ENCODE peak calls at places on chromosomes 4 and X, in ten cellular contexts. B is activated CD8-positive, alpha-beta memory T cell treated with anti-CD3 and anti-CD28 coated beads, Interleukin-2, amount 50 U/mL, for 4 hours; Y is tibial artery; V is left ventricle myocardium inferior; P is T-helper 1 cell; N is naive B cell; X is non-pigmented ciliary epithelial cell; E is SJSA1; L is tibial nerve; J is CD8-positive, alpha-beta memory T cell. K is an unnamed sample.

GRCh38 chr4:148061795-148062194 is 329.9 kb downstream of the ARHGAP10 start:
- DNase-seq in B (no peak), Y (no peak), V (no peak), P (no peak), N (no peak), X (no peak), E (no peak), L (no peak), J (no peak), K (no peak)

GRCh38 chr4:38024203-38024504 is 64.0 kb downstream of the PTTG2 start:
- DNase-seq in B (no peak), Y (no peak), V (no peak), P (no peak), N (no peak), X (no peak), E (no peak), L (no peak), J (no peak), K (no peak)

GRCh38 chr4:82833696-82834313 is 35.2 kb upstream of the SCD5 start:
- DNase-seq in B (no peak), Y (no peak), V (no peak), P (no peak), N (no peak), X (peak), E (peak), L (no peak), J (no peak), K (no peak)

GRCh38 chr4:1626151-1626550 is 58.0 kb downstream of the FAM53A start:
- DNase-seq in B (no peak), Y (no peak), V (no peak), P (no peak), N (no peak), X (no peak), E (no peak), L (no peak), J (no peak), K (no peak)

GRCh38 chrX:63503541-63503940 is 152.4 kb upstream of the SPIN4 start:
- DNase-seq in B (no peak), Y (no peak), V (no peak), P (no peak), N (no peak), X (no peak), E (peak), L (no peak), J (no peak), K (no peak)

GRCh38 chr4:183746305-183747229 is 87.5 kb downstream of the TRAPPC11 start:
- DNase-seq in B (no peak), Y (peak), V (no peak), P (no peak), N (no peak), X (no peak), E (no peak), L (no peak), J (no peak), K (no peak)

GRCh38 chr4:3685081-3685645 is 81.0 kb upstream of the ADRA2C start:
- DNase-seq in B (no peak), Y (peak), V (no peak), P (no peak), N (no peak), X (no peak), E (no peak), L (no peak), J (no peak), K (no peak)

GRCh38 chr4:140038031-140038533 is 115.9 kb downstream of the MAML3 start:
- DNase-seq in B (no peak), Y (no peak), V (no peak), P (no peak), N (no peak), X (no peak), E (peak), L (no peak), J (no peak), K (no peak)

GRCh38 chrX:100695991-100696390 is 35.9 kb downstream of the SYTL4 start:
- DNase-seq in B (no peak), Y (no peak), V (no peak), P (no peak), N (no peak), X (no peak), E (no peak), L (no peak), J (no peak), K (no peak)

GRCh38 chr4:112069110-112069509 is 76.1 kb upstream of the FAM241A start:
- DNase-seq in B (no peak), Y (no peak), V (no peak), P (no peak), N (no peak), X (no peak), E (no peak), L (no peak), J (no peak), K (no peak)

GRCh38 chr4:19844436-19844835 is 407.3 kb upstream of the SLIT2 start:
- DNase-seq in B (no peak), Y (no peak), V (peak), P (no peak), N (no peak), X (no peak), E (no peak), L (no peak), J (no peak), K (no peak)

GRCh38 chr4:161238033-161238432 is 925.8 kb downstream of the FSTL5 start:
- DNase-seq in B (no peak), Y (no peak), V (no peak), P (no peak), N (no peak), X (no peak), E (no peak), L (no peak), J (no peak), K (no peak)

GRCh38 chr4:95362906-95363578 is 185.7 kb downstream of the UNC5C start:
- DNase-seq in B (no peak), Y (no peak), V (no peak), P (no peak), N (no peak), X (no peak), E (peak), L (no peak), J (no peak), K (no peak)

GRCh38 chrX:129925305-129926092 is 19.5 kb downstream of the UTP14A start:
- DNase-seq in B (peak), Y (peak), V (peak), P (peak), N (peak), X (no peak), E (peak), L (peak), J (peak), K (peak)

GRCh38 chr4:177879851-177880250 is 437.6 kb upstream of the AGA start:
- DNase-seq in B (no peak), Y (no peak), V (no peak), P (no peak), N (no peak), X (no peak), E (no peak), L (no peak), J (no peak), K (no peak)

GRCh38 chr4:5696341-5696740 is 12.0 kb downstream of the EVC2 start:
- DNase-seq in B (no peak), Y (no peak), V (no peak), P (no peak), N (no peak), X (no peak), E (no peak), L (no peak), J (no peak), K (no peak)

GRCh38 chr4:183639291-183639690 is 19.7 kb downstream of the RWDD4 start:
- DNase-seq in B (no peak), Y (no peak), V (no peak), P (no peak), N (no peak), X (no peak), E (no peak), L (no peak), J (no peak), K (no peak)

GRCh38 chrX:10828640-10829039 is 208.3 kb upstream of the MID1 start:
- DNase-seq in B (no peak), Y (no peak), V (no peak), P (no peak), N (no peak), X (no peak), E (no peak), L (no peak), J (no peak), K (peak)

GRCh38 chrX:41405551-41405950 is 41.6 kb upstream of the NYX start:
- DNase-seq in B (no peak), Y (no peak), V (no peak), P (no peak), N (no peak), X (no peak), E (no peak), L (no peak), J (no peak), K (no peak)

GRCh38 chrX:122945328-122945727 is 238.8 kb upstream of the GRIA3 start:
- DNase-seq in B (no peak), Y (no peak), V (no peak), P (no peak), N (no peak), X (no peak), E (no peak), L (no peak), J (no peak), K (no peak)

GRCh38 chrX:87517571-87518141 is at the start of gene KLHL4:
- DNase-seq in B (no peak), Y (no peak), V (no peak), P (no peak), N (no peak), X (peak), E (peak), L (no peak), J (no peak), K (no peak)

GRCh38 chr4:87097075-87097474 is 123.3 kb downstream of the KLHL8 start:
- DNase-seq in B (no peak), Y (no peak), V (no peak), P (no peak), N (no peak), X (no peak), E (no peak), L (no peak), J (no peak), K (no peak)

GRCh38 chrX:30735839-30736238 is 82.6 kb downstream of the GK start:
- DNase-seq in B (peak), Y (no peak), V (peak), P (peak), N (peak), X (peak), E (peak), L (peak), J (peak), K (peak)

GRCh38 chr4:6449746-6450369 is 22.6 kb downstream of the PPP2R2C start:
- DNase-seq in B (no peak), Y (no peak), V (no peak), P (no peak), N (no peak), X (no peak), E (no peak), L (no peak), J (no peak), K (no peak)

GRCh38 chr4:7421356-7422097 is 13.2 kb downstream of the PSAPL1 start:
- DNase-seq in B (peak), Y (no peak), V (peak), P (no peak), N (no peak), X (no peak), E (no peak), L (no peak), J (no peak), K (peak)

GRCh38 chr4:8919651-8920288 is 48.1 kb upstream of the HMX1 start:
- DNase-seq in B (no peak), Y (peak), V (no peak), P (no peak), N (no peak), X (no peak), E (no peak), L (no peak), J (no peak), K (peak)

GRCh38 chr4:185700635-185701034 is 111.4 kb downstream of the SORBS2 start:
- DNase-seq in B (no peak), Y (no peak), V (no peak), P (no peak), N (no peak), X (no peak), E (no peak), L (no peak), J (no peak), K (no peak)

GRCh38 chrX:38205037-38205436 is 15.6 kb downstream of the SRPX start:
- DNase-seq in B (no peak), Y (no peak), V (no peak), P (no peak), N (peak), X (no peak), E (no peak), L (no peak), J (no peak), K (no peak)

GRCh38 chr4:165991325-165992180 is 118.5 kb downstream of the TLL1 start:
- DNase-seq in B (no peak), Y (no peak), V (no peak), P (no peak), N (no peak), X (no peak), E (no peak), L (no peak), J (no peak), K (no peak)

GRCh38 chr4:165982934-165983333 is 109.9 kb downstream of the TLL1 start:
- DNase-seq in B (no peak), Y (no peak), V (no peak), P (no peak), N (no peak), X (no peak), E (no peak), L (no peak), J (no peak), K (no peak)

GRCh38 chr4:111689214-111689613 is 456.0 kb upstream of the FAM241A start:
- DNase-seq in B (no peak), Y (no peak), V (no peak), P (no peak), N (no peak), X (peak), E (no peak), L (no peak), J (no peak), K (peak)

GRCh38 chr4:122663814-122664610 is 43.1 kb upstream of the IL21 start:
- DNase-seq in B (no peak), Y (no peak), V (no peak), P (no peak), N (no peak), X (no peak), E (no peak), L (no peak), J (no peak), K (no peak)

GRCh38 chrX:19152762-19153161 is 30.5 kb upstream of the ADGRG2 start:
- DNase-seq in B (no peak), Y (no peak), V (no peak), P (no peak), N (no peak), X (no peak), E (no peak), L (no peak), J (no peak), K (no peak)

GRCh38 chrX:7147431-7147977 is at the start of gene STS:
- DNase-seq in B (peak), Y (peak), V (peak), P (no peak), N (no peak), X (no peak), E (peak), L (peak), J (no peak), K (peak)